ENCODE peak calls at places on chromosomes 12 and 14, in eight cellular contexts. W, U, M, K, D, F, I and T are unnamed samples.

GRCh38 chr12:126258190-126258589 is 1193.0 kb downstream of the AACS start:
- DNase-seq in W (no peak), U (peak; percentile 7), M (no peak), K (no peak), D (no peak), F (no peak), I (no peak), T (no peak)

GRCh38 chr12:116924558-116925453 is 14.1 kb downstream of the FBXW8 start:
- DNase-seq in W (no peak), U (no peak), M (no peak), K (peak; percentile 46), D (peak; percentile 88), F (peak; percentile 97), I (no peak), T (no peak)

GRCh38 chr14:104972301-104973211 is 5.6 kb downstream of the AHNAK2 start:
- DNase-seq in W (peak; percentile 77), U (peak; percentile 81), M (peak; percentile 76), K (no peak), D (peak; percentile 46), F (no peak), I (peak; percentile 78), T (peak; percentile 77)

GRCh38 chr12:74953697-74954096 is 255.9 kb downstream of the KCNC2 start:
- DNase-seq in W (no peak), U (no peak), M (no peak), K (no peak), D (no peak), F (no peak), I (no peak), T (no peak)

GRCh38 chr14:105074601-105075053 is 9.4 kb upstream of the GPR132 start:
- DNase-seq in W (no peak), U (no peak), M (no peak), K (no peak), D (no peak), F (no peak), I (no peak), T (no peak)

GRCh38 chr12:108352591-108352990 is 13.5 kb upstream of the CMKLR1 start:
- DNase-seq in W (no peak), U (no peak), M (no peak), K (no peak), D (no peak), F (no peak), I (no peak), T (no peak)

GRCh38 chr12:133081408-133081806 is 684 bp downstream of the ZNF140 start:
- DNase-seq in W (peak; percentile 20), U (peak; percentile 31), M (no peak), K (no peak), D (no peak), F (no peak), I (no peak), T (no peak)

GRCh38 chr12:42469355-42470006 is 120.1 kb downstream of the PRICKLE1 start:
- DNase-seq in W (no peak), U (no peak), M (no peak), K (no peak), D (no peak), F (peak; percentile 57), I (no peak), T (no peak)

GRCh38 chr12:1205512-1206060 is 214.6 kb downstream of the ERC1 start:
- DNase-seq in W (no peak), U (no peak), M (no peak), K (no peak), D (peak; percentile 49), F (no peak), I (no peak), T (no peak)

GRCh38 chr14:105474478-105475268 is at the start of gene CRIP2:
- DNase-seq in W (peak; percentile 47), U (no peak), M (peak; percentile 79), K (peak; percentile 72), D (no peak), F (no peak), I (no peak), T (no peak)

GRCh38 chr12:113239811-113240331 is 18.6 kb downstream of the TPCN1 start:
- DNase-seq in W (no peak), U (no peak), M (no peak), K (no peak), D (no peak), F (no peak), I (peak; percentile 87), T (no peak)

GRCh38 chr12:56190695-56191155 is 1.4 kb upstream of the SMARCC2 start:
- DNase-seq in W (no peak), U (no peak), M (no peak), K (no peak), D (no peak), F (no peak), I (no peak), T (no peak)

GRCh38 chr12:9115731-9116689 is at the start of gene A2M:
- DNase-seq in W (peak; percentile 51), U (no peak), M (no peak), K (no peak), D (peak; percentile 0), F (no peak), I (no peak), T (no peak)
- H3K4me3 ChIP-seq in W (peak within 1 kb of the TSS; percentile 46), U (peak within 1 kb of the TSS; percentile 41), M (no peak within 1 kb of the TSS), K (no peak within 1 kb of the TSS), D (no peak within 1 kb of the TSS), F (no peak within 1 kb of the TSS), I (peak within 1 kb of the TSS; percentile 21), T (peak within 1 kb of the TSS; percentile 58)

GRCh38 chr12:31491819-31492598 is 98.9 kb downstream of the DENND5B start:
- DNase-seq in W (no peak), U (no peak), M (no peak), K (no peak), D (peak; percentile 93), F (no peak), I (no peak), T (no peak)

GRCh38 chr12:31496257-31496656 is 94.7 kb downstream of the DENND5B start:
- DNase-seq in W (no peak), U (no peak), M (no peak), K (no peak), D (no peak), F (no peak), I (no peak), T (no peak)

GRCh38 chr12:31494455-31494854 is 96.5 kb downstream of the DENND5B start:
- DNase-seq in W (no peak), U (no peak), M (no peak), K (no peak), D (no peak), F (peak; percentile 15), I (no peak), T (no peak)

GRCh38 chr12:31491395-31491794 is 99.5 kb downstream of the DENND5B start:
- DNase-seq in W (no peak), U (no peak), M (no peak), K (no peak), D (no peak), F (no peak), I (no peak), T (no peak)

GRCh38 chr12:31492599-31493196 is 98.2 kb downstream of the DENND5B start:
- DNase-seq in W (no peak), U (no peak), M (no peak), K (no peak), D (no peak), F (no peak), I (no peak), T (no peak)
- H3K27ac ChIP-seq in W (no peak overlapping the region), U (no peak overlapping the region), M (no peak overlapping the region), K (no peak overlapping the region), D (peak overlapping the region; percentile 80), F (no peak overlapping the region), I (no peak overlapping the region), T (no peak overlapping the region)

DNA sequence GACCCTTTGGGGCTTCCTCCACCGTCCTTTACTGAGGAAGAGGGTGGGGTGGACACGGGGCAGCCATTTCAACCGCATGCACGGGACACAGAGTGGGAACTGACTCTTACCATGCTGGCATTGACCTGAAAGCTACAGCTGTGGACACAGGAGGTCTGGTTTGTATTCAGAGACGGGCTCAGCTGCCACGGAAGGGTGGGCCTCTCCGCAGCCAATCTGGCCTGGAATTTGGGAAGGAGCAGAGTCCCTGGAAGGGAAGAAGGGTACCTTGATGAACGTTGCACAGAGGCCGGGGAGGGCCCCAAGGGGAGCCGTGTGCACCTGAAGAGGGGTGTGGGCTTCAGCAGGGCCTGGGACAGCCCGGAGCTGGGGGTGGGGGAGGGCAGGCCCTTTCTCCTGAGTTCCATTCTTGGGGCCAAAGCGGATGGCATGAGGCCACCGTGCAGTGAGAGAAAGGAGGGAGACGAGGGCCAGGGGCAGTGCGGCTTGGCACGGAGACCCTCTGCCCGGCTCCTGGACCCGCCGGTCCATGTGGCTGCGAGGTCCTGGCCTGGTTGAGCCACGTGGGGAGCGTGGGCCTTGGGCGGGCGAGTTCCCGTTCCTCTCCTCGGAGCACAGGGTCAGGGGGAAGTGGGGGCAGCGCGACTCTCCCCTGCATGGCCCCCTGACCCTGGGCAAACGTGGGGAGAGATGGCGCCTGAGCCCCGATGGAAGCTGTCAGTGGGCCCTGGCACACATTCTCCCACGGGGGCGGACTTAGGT is 14.6 kb downstream of the TNFAIP2 start:
- DNase-seq in W (peak; percentile 27), U (no peak), M (no peak), K (no peak), D (no peak), F (no peak), I (no peak), T (no peak)
- H3K4me3 ChIP-seq in W (no peak overlapping the region), U (no peak overlapping the region), M (no peak overlapping the region), K (no peak overlapping the region), D (no peak overlapping the region), F (no peak overlapping the region), I (no peak overlapping the region), T (peak overlapping the region; percentile 45)

GRCh38 chr14:77965919-77966435 is 166.1 kb downstream of the ADCK1 start:
- DNase-seq in W (no peak), U (no peak), M (peak; percentile 76), K (peak; percentile 34), D (peak; percentile 36), F (peak; percentile 38), I (no peak), T (no peak)
- H3K27ac ChIP-seq in W (no peak overlapping the region), U (no peak overlapping the region), M (no peak overlapping the region), K (no peak overlapping the region), D (no peak overlapping the region), F (no peak overlapping the region), I (no peak overlapping the region), T (no peak overlapping the region)

GRCh38 chr12:3558255-3558654 is 67.3 kb downstream of the PRMT8 start:
- DNase-seq in W (no peak), U (no peak), M (no peak), K (no peak), D (no peak), F (no peak), I (no peak), T (no peak)
- H3K4me3 ChIP-seq in W (no peak overlapping the region), U (no peak overlapping the region), M (no peak overlapping the region), K (no peak overlapping the region), D (no peak overlapping the region), F (no peak overlapping the region), I (no peak overlapping the region), T (no peak overlapping the region)

GRCh38 chr12:109504068-109504467 is 26.6 kb downstream of the UBE3B start:
- DNase-seq in W (no peak), U (no peak), M (no peak), K (no peak), D (no peak), F (no peak), I (no peak), T (no peak)
- H3K27ac ChIP-seq in W (no peak overlapping the region), U (no peak overlapping the region), M (no peak overlapping the region), K (no peak overlapping the region), D (no peak overlapping the region), F (no peak overlapping the region), I (no peak overlapping the region), T (no peak overlapping the region)

DNA sequence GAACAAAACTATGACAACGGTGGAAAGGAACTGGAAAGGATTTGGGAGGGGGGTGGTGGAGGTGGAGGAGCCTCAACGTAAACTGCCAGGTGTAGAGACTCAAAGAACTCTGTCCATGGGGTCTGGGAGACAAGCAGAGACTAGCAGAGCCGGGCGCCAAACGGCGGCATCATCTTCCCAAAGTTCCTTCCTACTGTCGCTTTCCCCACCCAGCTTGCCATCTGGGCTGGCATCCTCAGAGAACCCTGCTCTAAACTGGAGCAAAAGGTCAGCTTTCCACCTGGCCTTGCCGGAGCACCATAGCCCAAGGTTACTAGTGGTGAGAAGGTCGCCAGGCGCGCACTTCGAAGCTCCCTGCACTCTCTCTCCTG is 4.0 kb upstream of the IRF2BPL start:
- DNase-seq in W (no peak), U (no peak), M (no peak), K (no peak), D (no peak), F (no peak), I (no peak), T (no peak)
- H3K4me3 ChIP-seq in W (peak overlapping the region; percentile 75), U (no peak overlapping the region), M (no peak overlapping the region), K (peak overlapping the region; percentile 79), D (peak overlapping the region; percentile 62), F (peak overlapping the region; percentile 32), I (peak overlapping the region; percentile 40), T (peak overlapping the region; percentile 65)